ENCODE peak calls at places on chromosomes 7 and 10, in six cellular contexts. G is HepG2, F is H1, S is K562, E is HCT116, Y is GM12878. J is an unnamed sample. For H3K79me2, the result is how much of the 10 kb centered on the place peaks cover.

GRCh38 chr10:46293832-46294640 is 7.2 kb downstream of the ANTXRL start:
- DNase-seq in G (no peak), F (no peak), S (no peak), E (no peak), Y (no peak), J (no peak)

GRCh38 chr10:133359554-133359971 is 1.7 kb upstream of the FUOM start:
- DNase-seq in G (peak), F (no peak), S (peak), E (no peak), Y (no peak), J (no peak)

GRCh38 chr7:45192546-45193177 is 35.1 kb downstream of the RAMP3 start:
- DNase-seq in G (no peak), F (no peak), S (no peak), E (no peak), Y (no peak), J (peak)

GRCh38 chr7:88455696-88456095 is 149.0 kb upstream of the STEAP4 start:
- DNase-seq in G (no peak), F (no peak), S (no peak), E (no peak), Y (no peak), J (no peak)

GRCh38 chr10:97355571-97355975 is 21.0 kb upstream of the FRAT2 start:
- DNase-seq in G (no peak), F (peak), S (no peak), E (no peak), Y (no peak), J (peak)

GRCh38 chr7:123537026-123537642 is 2.7 kb upstream of the IQUB start:
- DNase-seq in G (peak), F (no peak), S (no peak), E (no peak), Y (no peak), J (peak)

GRCh38 chr7:120273476-120273975 is 551 bp downstream of the KCND2 start:
- DNase-seq in G (peak), F (peak), S (no peak), E (no peak), Y (peak), J (peak)

GRCh38 chr7:51229620-51230323 is 86.8 kb downstream of the COBL start:
- DNase-seq in G (no peak), F (no peak), S (no peak), E (no peak), Y (no peak), J (no peak)

GRCh38 chr7:37756797-37757551 is 73.4 kb downstream of the GPR141 start:
- DNase-seq in G (no peak), F (no peak), S (no peak), E (no peak), Y (no peak), J (no peak)

GRCh38 chr7:151626422-151627115 is 106.9 kb upstream of the RHEB start:
- DNase-seq in G (peak), F (peak), S (peak), E (no peak), Y (no peak), J (no peak)

GRCh38 chr7:43534110-43534509 is 48.8 kb upstream of the STK17A start:
- DNase-seq in G (no peak), F (no peak), S (no peak), E (no peak), Y (no peak), J (no peak)

GRCh38 chr7:471866-472639 is 47.6 kb downstream of the PDGFA start:
- DNase-seq in G (peak), F (peak), S (peak), E (no peak), Y (no peak), J (peak)

GRCh38 chr10:14396441-14397048 is 65.8 kb upstream of the FRMD4A start:
- DNase-seq in G (no peak), F (no peak), S (peak), E (no peak), Y (no peak), J (no peak)

GRCh38 chr7:86657948-86658347 is 14.2 kb downstream of the GRM3 start:
- DNase-seq in G (no peak), F (no peak), S (no peak), E (no peak), Y (no peak), J (no peak)

GRCh38 chr10:123782549-123782948 is 109.1 kb downstream of the CPXM2 start:
- DNase-seq in G (no peak), F (no peak), S (no peak), E (no peak), Y (no peak), J (no peak)

GRCh38 chr7:82840061-82840460 is 322.6 kb downstream of the PCLO start:
- DNase-seq in G (no peak), F (no peak), S (no peak), E (no peak), Y (no peak), J (no peak)

GRCh38 chr7:138979226-138979979 is 1.8 kb downstream of the KIAA1549 start:
- DNase-seq in G (peak), F (no peak), S (no peak), E (peak), Y (no peak), J (no peak)
- TF ChIP-seq POLR2A in G (no peak), F (no peak), S (no peak), E (no peak), Y (no peak), J (no peak)

GRCh38 chr10:35493196-35494118 is 111.7 kb upstream of the GJD4 start:
- DNase-seq in G (no peak), F (no peak), S (no peak), E (no peak), Y (no peak), J (peak)
- H3K79me2 ChIP-seq in G (under half), F (under half), S (half or more), E (under half), Y (under half), J (half or more)

DNA sequence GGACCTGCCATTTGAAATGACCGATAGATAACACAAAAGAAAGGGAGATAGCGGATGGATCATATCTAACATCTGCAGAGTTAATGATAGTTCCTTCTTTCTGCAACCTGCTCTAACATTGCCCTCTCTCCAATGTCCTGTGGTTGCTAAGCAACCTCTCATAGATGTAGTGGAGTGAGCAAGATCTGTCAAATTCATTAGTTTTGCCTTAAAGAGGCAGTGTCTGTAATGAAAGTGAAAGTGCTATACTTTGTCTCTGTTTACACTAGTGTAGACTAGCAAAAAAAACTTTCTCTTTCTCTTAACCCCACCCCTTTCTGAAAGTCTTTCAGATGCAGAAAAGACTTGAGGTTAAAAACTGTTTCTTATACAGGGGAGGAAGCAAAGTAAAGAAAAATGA is 1196.9 kb downstream of the SORCS3 start:
- DNase-seq in G (peak), F (no peak), S (no peak), E (no peak), Y (peak), J (no peak)
- H3K4me3 ChIP-seq in G (peak), F (no peak), S (no peak), E (no peak), Y (peak), J (no peak)

DNA sequence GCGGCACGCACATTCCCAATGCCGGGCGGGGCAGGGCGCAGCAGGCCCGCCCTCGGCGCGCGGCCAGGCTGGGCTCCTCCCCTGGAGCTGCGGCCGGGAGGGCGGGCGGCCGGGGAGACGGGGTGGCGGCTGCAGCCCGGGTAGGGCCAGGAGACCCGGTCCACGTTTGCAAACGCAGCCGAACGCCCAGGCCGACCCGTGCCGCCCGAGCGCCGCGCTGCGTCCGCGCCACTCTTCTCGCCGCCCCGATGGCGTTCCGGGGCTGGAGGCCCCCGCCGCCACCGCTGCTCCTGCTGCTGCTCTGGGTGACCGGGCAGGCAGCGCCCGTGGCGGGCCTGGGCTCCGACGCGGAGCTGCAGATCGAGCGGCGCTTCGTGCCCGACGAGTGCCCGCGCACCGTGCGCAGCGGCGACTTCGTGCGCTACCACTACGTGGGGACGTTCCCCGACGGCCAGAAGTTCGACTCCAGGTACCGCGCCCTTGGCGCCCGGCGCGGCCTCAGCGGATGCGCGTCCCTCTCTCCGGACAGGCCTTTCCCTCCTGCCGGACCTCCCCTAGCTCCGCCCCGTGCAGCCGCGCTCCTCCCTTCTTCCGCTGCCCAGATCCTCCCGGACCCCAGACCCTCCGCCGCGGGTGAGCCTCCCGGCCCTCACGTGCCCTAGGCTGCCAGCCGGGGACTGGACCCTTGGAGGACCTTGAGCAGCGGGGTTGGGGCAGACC is at the start of gene FKBP9:
- DNase-seq in G (peak), F (peak), S (peak), E (no peak), Y (no peak), J (peak)
- TF ChIP-seq POLR2A in G (peak), F (no peak), S (peak), E (peak), Y (peak), J (peak)

DNA sequence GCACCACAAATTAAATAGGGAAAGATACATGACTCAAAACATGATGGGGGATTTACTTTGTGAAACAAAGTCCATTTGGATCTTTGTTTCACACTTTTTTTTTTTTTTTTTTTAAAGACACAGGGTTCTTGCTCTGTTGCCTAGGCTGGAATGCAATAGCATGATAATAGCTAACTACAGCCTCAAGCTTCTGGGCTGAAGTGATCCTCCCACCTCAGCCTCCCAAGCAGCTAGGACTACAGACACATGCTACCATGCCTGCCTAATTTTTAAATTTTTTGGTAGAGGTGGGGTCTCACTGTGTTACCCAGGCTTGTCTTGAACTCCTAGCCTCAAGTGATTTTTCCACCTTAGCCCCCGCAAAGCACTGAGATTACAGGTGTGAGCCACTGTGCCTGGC is 172.6 kb upstream of the KLF14 start:
- DNase-seq in G (no peak), F (no peak), S (no peak), E (no peak), Y (no peak), J (no peak)
- H3K79me2 ChIP-seq in G (half or more), F (under half), S (under half), E (half or more), Y (half or more), J (half or more)

J was measured in endothelial cell of umbilical vein.